ENCODE peak calls at places on chromosome 19, in seven cellular contexts. S, Q, W, N, Z, C and A are unnamed samples.

GRCh38 chr19:3890590-3890989 is 10.1 kb downstream of the ATCAY start:
- ATAC-seq in Q (no peak), W (no peak), N (no peak), C (no peak), S (no peak), Z (no peak), A (no peak)

GRCh38 chr19:57633832-57634131 is 814 bp downstream of the ZNF211 start:
- ATAC-seq in S (peak), Q (peak), C (peak), Z (no peak), W (no peak), N (no peak), A (no peak)

GRCh38 chr19:40576585-40577451 is at the start of gene SHKBP1:
- ATAC-seq in S (peak), W (peak), C (peak), Q (peak), Z (peak), N (peak), A (peak)

GRCh38 chr19:4516199-4516938 is 1.9 kb downstream of the PLIN4 start:
- ATAC-seq in N (peak), S (no peak), C (peak), Z (no peak), Q (no peak), W (no peak), A (no peak)

GRCh38 chr19:46731007-46731501 is 14.1 kb upstream of the PRKD2 start:
- ATAC-seq in S (peak), Z (no peak), N (peak), W (peak), Q (no peak), C (no peak), A (no peak)

GRCh38 chr19:4391701-4392543 is 8.4 kb downstream of the SH3GL1 start:
- ATAC-seq in Q (peak), N (no peak), Z (no peak), S (peak), W (peak), C (no peak), A (peak)

GRCh38 chr19:6925801-6926751 is 38.7 kb downstream of the ADGRE1 start:
- ATAC-seq in Z (peak), S (peak), N (peak), Q (no peak), W (no peak), C (no peak), A (no peak)

GRCh38 chr19:17419491-17420266 is at the start of gene MVB12A:
- ATAC-seq in Z (peak), N (peak), W (peak), C (peak), Q (peak), S (peak), A (peak)

GRCh38 chr19:10333758-10334339 is 520 bp upstream of the RAVER1 start:
- ATAC-seq in C (peak), Z (peak), N (peak), S (peak), W (no peak), Q (peak), A (peak)

GRCh38 chr19:16290692-16291091 is 33.9 kb upstream of the KLF2 start:
- ATAC-seq in C (no peak), W (no peak), Z (no peak), Q (no peak), N (no peak), S (no peak), A (no peak)

GRCh38 chr19:38003427-38004099 is 96.6 kb downstream of the SIPA1L3 start:
- ATAC-seq in N (peak), Z (peak), W (peak), C (peak), S (peak), Q (no peak), A (peak)

GRCh38 chr19:41868120-41868988 is 8.3 kb downstream of the RPS19 start:
- ATAC-seq in S (no peak), Z (no peak), C (no peak), N (no peak), Q (peak), W (peak), A (no peak)

GRCh38 chr19:498591-498950 is 2.3 kb downstream of the MADCAM1 start:
- ATAC-seq in S (no peak), C (peak), Z (peak), W (no peak), Q (peak), N (no peak), A (no peak)

GRCh38 chr19:46192990-46193650 is 36.4 kb upstream of the IGFL1 start:
- ATAC-seq in Q (peak), W (peak), S (peak), C (no peak), Z (no peak), N (peak), A (peak)

GRCh38 chr19:46133101-46133627 is 8.7 kb upstream of the IGFL3 start:
- ATAC-seq in Z (no peak), C (peak), W (peak), S (no peak), Q (no peak), N (peak), A (no peak)

GRCh38 chr19:57302020-57302465 is 18.2 kb upstream of the ZNF543 start:
- ATAC-seq in Z (peak), Q (peak), N (peak), S (peak), C (peak), W (peak), A (no peak)

GRCh38 chr19:3375221-3376088 is 9.1 kb downstream of the NFIC start:
- ATAC-seq in W (peak), N (no peak), C (peak), Q (no peak), Z (no peak), S (peak), A (peak)

GRCh38 chr19:15696654-15697194 is 23.8 kb downstream of the CYP4F12 start:
- ATAC-seq in W (no peak), N (no peak), Q (no peak), S (no peak), Z (no peak), C (no peak), A (no peak)

GRCh38 chr19:43498233-43498830 is 6.2 kb downstream of the PHLDB3 start:
- ATAC-seq in W (no peak), Q (no peak), C (no peak), N (no peak), S (no peak), Z (no peak), A (no peak)

GRCh38 chr19:48660854-48661731 is 11.7 kb downstream of the NTN5 start:
- ATAC-seq in C (peak), Q (peak), S (peak), Z (peak), W (peak), N (peak), A (peak)

GRCh38 chr19:50565984-50566903 is 2.0 kb downstream of the LRRC4B start:
- ATAC-seq in S (no peak), Q (no peak), N (no peak), W (no peak), C (no peak), Z (peak), A (no peak)

GRCh38 chr19:9018163-9018875 is 8.1 kb upstream of the MUC16 start:
- ATAC-seq in C (no peak), Z (no peak), N (peak), W (no peak), Q (no peak), S (no peak), A (no peak)

GRCh38 chr19:54247106-54247930 is 4.7 kb upstream of the LILRA6 start:
- ATAC-seq in Z (no peak), S (peak), W (peak), N (no peak), C (no peak), Q (no peak), A (no peak)

GRCh38 chr19:44666852-44667251 is 4.4 kb upstream of the CEACAM19 start:
- ATAC-seq in N (no peak), W (no peak), Q (peak), Z (no peak), S (no peak), C (no peak), A (no peak)

GRCh38 chr19:17754634-17755532 is 3.6 kb downstream of the FCHO1 start:
- ATAC-seq in Z (peak), W (no peak), Q (no peak), S (peak), N (no peak), C (no peak), A (no peak)

GRCh38 chr19:41263850-41264580 is at the start of gene HNRNPUL1:
- ATAC-seq in W (peak), S (peak), N (peak), Z (peak), C (peak), Q (peak), A (peak)

GRCh38 chr19:27971071-27971470 is 1241.9 kb downstream of the UQCRFS1 start:
- ATAC-seq in S (no peak), Z (no peak), N (no peak), C (peak), W (no peak), Q (no peak), A (no peak)

GRCh38 chr19:35746087-35746462 is 624 bp downstream of the PSENEN start:
- ATAC-seq in Q (no peak), N (no peak), C (no peak), W (no peak), S (no peak), Z (no peak), A (no peak)
- H3K27ac ChIP-seq in Q (peak), N (peak), C (no peak), W (peak), S (peak), Z (peak), A (peak)

GRCh38 chr19:33702606-33703437 is 81.1 kb downstream of the CHST8 start:
- ATAC-seq in Q (no peak), S (no peak), N (no peak), W (no peak), Z (no peak), C (peak), A (no peak)

GRCh38 chr19:33698576-33699435 is 77.1 kb downstream of the CHST8 start:
- ATAC-seq in Z (no peak), N (no peak), C (no peak), W (no peak), Q (no peak), S (no peak), A (no peak)

GRCh38 chr19:33697766-33698165 is 76.0 kb downstream of the CHST8 start:
- ATAC-seq in C (no peak), Q (no peak), N (no peak), Z (no peak), W (no peak), S (no peak), A (no peak)

GRCh38 chr19:33700408-33700757 is 78.6 kb downstream of the CHST8 start:
- ATAC-seq in Q (no peak), N (no peak), W (no peak), Z (no peak), S (no peak), C (no peak), A (no peak)

DNA sequence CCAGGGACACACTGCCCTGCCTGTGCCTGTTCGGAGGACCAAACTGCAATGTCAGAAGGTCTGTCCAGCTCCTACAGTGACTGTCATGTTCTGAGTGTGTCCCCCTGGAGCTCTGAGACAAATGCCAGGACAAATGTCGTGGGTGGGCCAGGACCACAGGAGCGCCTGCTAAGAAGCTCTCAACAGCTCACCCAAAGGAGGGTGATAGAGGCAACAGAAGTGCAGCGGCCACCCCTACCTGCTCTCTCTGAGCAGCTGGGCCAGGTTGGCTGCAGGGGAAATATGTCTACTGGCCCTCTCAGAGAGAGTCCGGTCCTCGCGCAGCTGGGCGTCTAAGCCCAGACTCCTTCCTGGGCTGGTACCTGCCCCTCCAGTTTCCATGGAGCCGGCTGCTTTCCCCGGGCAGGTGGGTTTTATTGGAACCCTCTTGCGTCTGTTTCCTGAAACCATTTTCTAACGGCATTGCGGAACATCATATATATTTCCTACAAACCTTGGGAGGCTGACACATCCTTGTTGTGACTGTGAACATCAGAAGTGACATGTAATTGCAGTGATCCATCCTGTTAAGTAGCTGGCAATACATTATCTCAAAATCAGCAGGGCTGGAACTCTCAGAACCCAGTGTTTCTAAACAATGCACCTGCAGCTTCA is 78.1 kb downstream of the CHST8 start:
- ATAC-seq in Z (no peak), W (no peak), C (no peak), S (no peak), N (no peak), Q (no peak), A (no peak)
- TF ChIP-seq POLR2AphosphoS5 in Z (no peak), W (no peak), C (no peak), S (no peak), N (no peak), Q (no peak), A (no peak)

GRCh38 chr19:1606138-1606651 is 933 bp upstream of the UQCR11 start:
- ATAC-seq in S (no peak), C (peak), N (no peak), W (peak), Z (peak), Q (peak), A (peak)

GRCh38 chr19:1610579-1610978 is 5.3 kb upstream of the UQCR11 start:
- ATAC-seq in Q (no peak), W (no peak), Z (no peak), C (no peak), N (no peak), S (no peak), A (no peak)

GRCh38 chr19:1609680-1610474 is 4.6 kb upstream of the UQCR11 start:
- ATAC-seq in C (no peak), N (no peak), Z (no peak), S (no peak), W (no peak), Q (no peak), A (no peak)

GRCh38 chr19:1611353-1611752 is 6.1 kb upstream of the UQCR11 start:
- ATAC-seq in N (no peak), W (no peak), S (no peak), C (no peak), Q (no peak), Z (no peak), A (no peak)

DNA sequence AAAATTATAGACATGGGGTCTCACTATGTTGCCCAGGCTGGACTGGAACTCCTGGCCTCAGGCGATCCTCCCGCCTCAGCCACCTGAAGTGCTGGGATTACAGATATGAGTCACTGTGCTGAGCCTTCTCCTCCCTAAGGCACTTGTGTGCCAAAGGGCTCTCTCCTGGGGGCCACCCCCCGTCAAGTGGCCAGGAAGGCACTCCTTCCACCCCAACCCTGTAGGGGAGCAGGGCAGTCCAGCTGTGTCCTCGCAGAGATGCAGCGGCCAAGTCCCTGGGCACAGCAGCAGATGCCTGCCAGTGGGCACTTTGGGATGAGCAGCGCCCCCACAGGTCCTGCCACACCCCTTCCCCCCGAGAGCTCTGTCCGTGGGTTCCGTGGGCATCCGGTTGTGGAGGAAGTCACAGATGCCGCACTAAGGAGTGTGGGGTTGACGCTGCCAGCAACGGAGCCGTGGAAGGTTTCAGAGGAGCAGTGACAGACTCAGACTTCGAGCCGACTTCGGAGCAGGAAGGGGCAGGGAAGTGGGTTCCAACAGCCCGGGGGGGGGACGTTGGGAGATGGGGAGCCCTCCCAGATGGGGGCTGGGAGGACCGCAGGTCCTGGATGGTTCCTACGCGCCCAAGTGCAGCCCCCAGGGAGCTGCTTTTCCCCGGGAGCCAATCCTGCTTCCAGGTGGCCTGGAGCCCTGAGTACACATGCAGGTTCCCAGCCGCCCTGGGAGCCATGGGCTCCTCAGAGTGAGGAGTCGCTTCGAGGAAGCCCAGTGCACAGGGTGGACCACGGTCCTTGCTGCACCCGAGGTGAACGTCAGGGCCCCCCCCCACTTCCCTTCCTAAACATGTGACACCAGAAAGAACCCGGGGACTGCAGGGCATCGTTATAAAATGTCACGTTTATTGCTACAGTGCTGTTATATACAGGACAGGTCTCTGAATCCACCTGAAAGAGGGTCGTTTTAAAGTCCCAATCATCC is 3.4 kb upstream of the UQCR11 start:
- ATAC-seq in W (no peak), C (no peak), Z (no peak), S (no peak), Q (no peak), N (peak), A (no peak)
- TF ChIP-seq CTCF in W (no peak), C (no peak), Z (no peak), S (no peak), Q (no peak), N (no peak), A (no peak)

GRCh38 chr19:39252458-39252857 is 3.8 kb upstream of the IFNL4 start:
- ATAC-seq in Q (no peak), N (no peak), C (no peak), Z (no peak), W (no peak), S (no peak), A (no peak)
- H3K27ac ChIP-seq in Q (no peak), N (no peak), C (no peak), Z (no peak), W (no peak), S (no peak), A (no peak)

DNA sequence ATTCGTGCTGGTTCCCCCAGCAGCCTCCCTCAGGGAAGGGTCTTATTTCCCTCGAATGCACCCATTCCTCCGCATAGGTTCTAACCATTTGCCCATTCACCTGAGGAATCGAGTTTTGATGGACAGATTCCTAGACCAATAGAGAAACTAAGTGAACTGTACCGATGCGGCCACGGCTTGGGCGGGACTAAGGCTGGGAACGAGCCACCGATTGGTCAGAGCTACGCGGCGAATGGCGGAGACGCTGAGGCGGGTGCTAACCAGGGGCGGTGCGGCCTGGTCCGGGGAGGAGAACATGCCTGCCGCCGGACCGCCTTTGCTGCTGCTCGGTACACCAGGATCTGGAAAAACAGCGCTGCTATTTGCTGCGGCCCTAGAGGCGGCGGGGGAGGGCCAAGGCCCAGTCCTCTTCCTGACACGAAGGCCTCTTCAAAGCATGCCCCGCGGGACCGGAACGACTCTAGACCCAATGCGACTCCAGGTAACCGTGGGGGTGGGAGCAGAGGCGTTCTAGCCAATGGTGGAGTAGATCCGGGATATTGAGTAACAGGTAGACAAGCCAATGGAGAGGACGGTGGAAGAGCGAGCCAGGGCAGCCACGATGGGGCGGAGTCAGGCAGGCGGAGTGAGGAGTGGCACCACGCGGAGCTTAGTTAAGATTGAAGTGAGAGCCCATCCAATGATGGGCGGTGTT is at the start of gene SWSAP1:
- ATAC-seq in Z (peak), N (peak), W (peak), C (peak), S (peak), Q (peak), A (peak)
- TF ChIP-seq POLR2AphosphoS5 in Z (peak), N (peak), W (peak), C (peak), S (peak), Q (peak), A (peak)

DNA sequence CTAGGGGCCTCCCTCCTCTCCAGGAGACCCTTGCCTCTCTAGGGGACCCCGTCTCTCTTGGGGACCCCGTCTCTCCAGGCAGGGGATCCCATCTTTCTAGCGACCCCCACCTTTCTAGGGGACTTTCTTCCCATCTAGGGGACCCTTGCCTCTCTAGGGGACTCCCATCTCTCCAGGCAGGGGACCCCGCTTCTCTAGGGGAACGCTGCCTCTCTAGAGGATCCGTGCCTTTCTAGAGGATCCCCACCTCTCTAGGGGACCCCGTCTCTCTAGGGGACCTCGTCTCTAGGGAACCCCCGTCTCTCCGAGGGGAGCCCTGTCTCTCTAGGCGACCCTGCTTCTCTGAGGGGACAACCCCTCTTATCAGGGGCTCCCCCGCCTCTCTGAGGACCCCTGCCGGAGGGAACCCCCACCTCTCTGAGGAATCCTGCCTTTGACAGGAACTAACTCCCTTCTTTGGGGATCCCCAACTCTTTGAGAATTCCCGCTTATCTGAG is 19.1 kb upstream of the GATAD2A start:
- ATAC-seq in Q (no peak), N (no peak), Z (no peak), W (no peak), C (no peak), S (no peak), A (no peak)
- TF ChIP-seq CTCF in Q (peak), N (peak), Z (no peak), W (no peak), C (peak), S (no peak), A (no peak)